ENCODE peak calls at places on chromosomes 5 and 9, in six cellular contexts. J is fibroblast of lung, E is MG63, B is EL, U is hippocampal formation, Q is fibroblast of mammary gland. I is an unnamed sample.

GRCh38 chr9:118612201-118612600 is 757.0 kb downstream of the BRINP1 start:
- DNase-seq in E (no peak), Q (no peak), B (no peak), U (no peak), J (no peak), I (no peak)

GRCh38 chr9:104864675-104865104 is 63.3 kb downstream of the ABCA1 start:
- DNase-seq in J (peak; percentile 80), B (peak; percentile 74), E (no peak), Q (peak; percentile 98), U (no peak), I (no peak)

GRCh38 chr5:14593326-14594036 is 11.9 kb downstream of the OTULINL start:
- DNase-seq in Q (no peak), B (peak; percentile 78), E (no peak), J (peak; percentile 62), U (no peak), I (no peak)

GRCh38 chr5:173451031-173451430 is 122.8 kb upstream of the STC2 start:
- DNase-seq in U (no peak), J (no peak), Q (peak; percentile 41), E (no peak), B (peak; percentile 37), I (peak; percentile 21)

GRCh38 chr5:159456722-159457462 is 126.6 kb upstream of the IL12B start:
- DNase-seq in U (no peak), J (peak; percentile 69), Q (peak; percentile 62), B (peak; percentile 44), E (peak; percentile 47), I (no peak)

GRCh38 chr5:133581348-133581747 is 31.0 kb downstream of the FSTL4 start:
- DNase-seq in E (no peak), Q (no peak), B (no peak), U (no peak), J (no peak), I (no peak)

GRCh38 chr5:38831909-38832308 is 13.9 kb upstream of the OSMR start:
- DNase-seq in E (no peak), J (peak; percentile 59), U (no peak), Q (peak; percentile 69), B (peak; percentile 53), I (no peak)

GRCh38 chr9:80994892-80995291 is 694.5 kb downstream of the TLE1 start:
- DNase-seq in Q (peak; percentile 64), B (peak; percentile 73), U (no peak), J (peak; percentile 58), E (peak; percentile 1), I (no peak)

GRCh38 chr9:123191260-123191659 is 77.1 kb downstream of the STRBP start:
- DNase-seq in E (no peak), B (no peak), Q (no peak), J (no peak), U (no peak), I (no peak)

GRCh38 chr5:2751592-2752021 is at the start of gene IRX2:
- DNase-seq in U (peak; percentile 73), Q (peak; percentile 95), B (peak; percentile 97), E (peak; percentile 98), J (peak; percentile 98), I (no peak)

GRCh38 chr5:83026507-83026906 is 50.7 kb downstream of the TMEM167A start:
- DNase-seq in U (no peak), B (no peak), E (no peak), Q (no peak), J (no peak), I (no peak)

GRCh38 chr5:59256331-59256730 is 637.2 kb downstream of the PDE4D start:
- DNase-seq in J (no peak), B (no peak), U (no peak), Q (no peak), E (no peak), I (peak; percentile 52)

GRCh38 chr9:134872482-134873231 is 8.0 kb upstream of the FCN2 start:
- DNase-seq in U (no peak), B (no peak), E (no peak), Q (no peak), J (no peak), I (no peak)

GRCh38 chr5:14809369-14810144 is 62.0 kb downstream of the ANKH start:
- DNase-seq in Q (peak; percentile 95), E (peak; percentile 90), J (peak; percentile 94), B (peak; percentile 98), U (peak; percentile 60), I (peak; percentile 86)

GRCh38 chr9:12775373-12775962 is 648 bp downstream of the LURAP1L start:
- DNase-seq in B (peak; percentile 24), E (peak; percentile 79), U (no peak), Q (no peak), J (peak; percentile 25), I (peak; percentile 19)

GRCh38 chr5:35869705-35870277 is 13.1 kb downstream of the IL7R start:
- DNase-seq in E (no peak), Q (no peak), U (no peak), J (no peak), B (no peak), I (no peak)

GRCh38 chr5:143328589-143329220 is 74.8 kb downstream of the NR3C1 start:
- DNase-seq in J (no peak), B (no peak), U (no peak), Q (no peak), E (no peak), I (no peak)

I was measured in foreskin melanocyte.